ENCODE peak calls at places on chromosomes 4 and X, in nine cellular contexts. V is aorta; D is CD8-positive, alpha-beta T cell; G is right atrium auricular region; H is neural progenitor cell; M is HCT116; F is Karpas-422; B is CD8-positive, alpha-beta memory T cell; A is A549. Q is an unnamed sample. For H3K4me1, the result is how much of the 10 kb centered on the place peaks cover.

GRCh38 chr4:85019411-85019810 is 52.9 kb upstream of the WDFY3 start:
- DNase-seq in M (no peak), D (no peak), V (no peak), H (no peak), B (no peak), F (no peak), A (no peak), G (no peak), Q (no peak)

GRCh38 chr4:181643466-181643865 is 599.7 kb upstream of the TENM3 start:
- DNase-seq in F (no peak), M (no peak), V (no peak), A (no peak), D (no peak), G (no peak), B (no peak), H (no peak), Q (no peak)

GRCh38 chr4:182555997-182556418 is 312.8 kb downstream of the TENM3 start:
- DNase-seq in M (no peak), F (no peak), A (no peak), V (no peak), B (no peak), H (peak), D (no peak), G (no peak), Q (peak)

GRCh38 chrX:106263817-106264216 is 95.7 kb downstream of the PWWP3B start:
- DNase-seq in V (no peak), M (no peak), F (no peak), B (no peak), D (no peak), A (no peak), G (no peak), H (no peak), Q (no peak)

GRCh38 chrX:13857804-13858203 is 40.9 kb upstream of the GPM6B start:
- DNase-seq in D (no peak), G (no peak), B (no peak), A (no peak), F (no peak), M (no peak), V (no peak), H (no peak), Q (no peak)

GRCh38 chrX:152927858-152928760 is 30.2 kb downstream of the ZNF185 start:
- DNase-seq in V (peak), M (no peak), D (no peak), B (no peak), H (no peak), A (no peak), G (no peak), F (no peak), Q (no peak)

GRCh38 chr4:153113061-153113837 is 91.0 kb upstream of the TRIM2 start:
- DNase-seq in M (no peak), V (no peak), G (peak), H (no peak), F (no peak), A (no peak), D (no peak), B (no peak), Q (no peak)

GRCh38 chr4:183797445-183798248 is 107.5 kb upstream of the STOX2 start:
- DNase-seq in F (no peak), M (no peak), V (no peak), H (peak), G (no peak), B (no peak), A (peak), D (no peak), Q (peak)

GRCh38 chr4:140004580-140005314 is 149.2 kb downstream of the MAML3 start:
- DNase-seq in G (no peak), F (no peak), D (no peak), A (no peak), V (peak), M (no peak), H (peak), B (no peak), Q (no peak)

GRCh38 chr4:149344436-149344835 is 471.2 kb downstream of the IQCM start:
- DNase-seq in F (no peak), D (no peak), G (no peak), M (no peak), H (no peak), A (no peak), B (no peak), V (no peak), Q (no peak)

GRCh38 chr4:114807759-114808404 is 209.3 kb downstream of the UGT8 start:
- DNase-seq in G (no peak), V (no peak), M (peak), B (peak), D (no peak), F (peak), H (peak), A (peak), Q (peak)

GRCh38 chr4:128858875-128859696 is 49.6 kb downstream of the JADE1 start:
- DNase-seq in M (no peak), V (peak), G (no peak), H (no peak), A (peak), B (no peak), D (no peak), F (no peak), Q (no peak)

GRCh38 chrX:30489323-30489722 is 88.2 kb downstream of the TASL start:
- DNase-seq in A (peak), F (peak), B (no peak), G (no peak), M (peak), D (no peak), H (peak), V (no peak), Q (no peak)

GRCh38 chr4:121360496-121360895 is 20.3 kb downstream of the QRFPR start:
- DNase-seq in B (no peak), A (no peak), D (no peak), H (no peak), F (no peak), M (no peak), V (no peak), G (no peak), Q (no peak)

GRCh38 chr4:33060873-33061542 is 2340.8 kb downstream of the PCDH7 start:
- DNase-seq in D (no peak), H (peak), B (no peak), G (no peak), A (peak), M (peak), V (no peak), F (peak), Q (peak)

GRCh38 chr4:41161355-41161754 is 53.0 kb downstream of the APBB2 start:
- DNase-seq in M (no peak), F (no peak), D (no peak), B (no peak), G (no peak), A (no peak), V (no peak), H (no peak), Q (no peak)

GRCh38 chr4:16250665-16251365 is 24.5 kb upstream of the TAPT1 start:
- DNase-seq in F (no peak), A (peak), B (no peak), V (no peak), D (no peak), M (no peak), G (no peak), H (peak), Q (no peak)
- H3K4me1 ChIP-seq in F (under half), A (half or more), B (under half), V (under half), D (under half), M (under half), G (under half), H (under half), Q (under half)

DNA sequence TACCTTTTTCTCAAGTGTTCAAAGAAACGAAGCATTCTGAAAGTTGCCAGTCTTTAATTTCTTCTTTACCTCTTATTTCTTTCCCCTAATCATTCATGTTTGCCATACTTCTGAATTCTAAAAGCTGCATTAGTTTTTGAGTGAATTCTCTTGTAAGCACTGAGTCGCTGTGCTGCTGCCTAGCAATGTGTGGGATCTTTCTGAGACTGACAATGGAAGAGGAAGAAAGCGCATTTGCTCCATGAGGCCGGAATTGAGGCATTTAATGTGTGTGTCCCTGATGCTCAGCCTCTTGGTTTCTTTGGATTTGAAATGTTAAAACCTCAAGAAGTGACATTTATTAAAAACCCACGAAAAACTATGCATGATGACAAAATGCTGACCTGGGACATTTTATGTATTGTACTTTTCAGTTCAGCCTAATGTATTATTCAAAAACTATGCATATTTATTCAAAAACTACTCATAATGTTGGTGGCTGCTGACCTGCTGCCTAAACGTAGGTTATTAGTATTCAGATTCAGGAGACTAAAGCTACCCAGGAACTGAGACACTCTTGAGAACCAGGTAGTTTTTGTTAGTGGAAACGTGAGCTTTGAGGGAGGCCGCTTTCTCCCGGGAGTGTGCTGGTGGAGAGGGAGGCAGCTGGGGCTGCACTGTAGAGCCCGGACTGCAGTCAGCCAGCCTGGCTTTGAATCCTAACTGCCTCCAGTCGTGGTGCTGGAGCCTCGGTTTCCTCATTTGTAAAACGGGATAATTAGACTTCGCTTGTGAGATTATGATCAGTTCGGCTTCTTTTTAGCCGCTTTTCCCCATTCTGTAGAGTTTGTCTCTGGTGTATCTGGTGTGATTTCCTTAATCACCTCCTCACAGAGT is 11.3 kb downstream of the RGS12 start:
- DNase-seq in A (no peak), B (no peak), M (no peak), D (no peak), V (peak), G (no peak), F (no peak), H (no peak), Q (no peak)
- H3K4me1 ChIP-seq in A (under half), B (half or more), M (under half), D (half or more), V (under half), G (under half), F (under half), H (half or more), Q (under half)

GRCh38 chr4:156957558-156957957 is 14.0 kb downstream of the PDGFC start:
- DNase-seq in G (no peak), A (no peak), D (no peak), F (no peak), H (no peak), B (no peak), V (no peak), M (no peak), Q (no peak)

GRCh38 chr4:156958276-156959074 is 13.1 kb downstream of the PDGFC start:
- DNase-seq in M (no peak), V (no peak), D (no peak), F (no peak), A (no peak), G (no peak), B (no peak), H (no peak), Q (no peak)

GRCh38 chr4:156956947-156957346 is 14.7 kb downstream of the PDGFC start:
- DNase-seq in F (no peak), V (no peak), G (no peak), B (no peak), A (no peak), H (no peak), M (no peak), D (no peak), Q (no peak)

GRCh38 chr4:156954598-156954997 is 17.0 kb downstream of the PDGFC start:
- DNase-seq in A (no peak), B (no peak), D (no peak), M (no peak), G (peak), F (no peak), V (peak), H (no peak), Q (no peak)

DNA sequence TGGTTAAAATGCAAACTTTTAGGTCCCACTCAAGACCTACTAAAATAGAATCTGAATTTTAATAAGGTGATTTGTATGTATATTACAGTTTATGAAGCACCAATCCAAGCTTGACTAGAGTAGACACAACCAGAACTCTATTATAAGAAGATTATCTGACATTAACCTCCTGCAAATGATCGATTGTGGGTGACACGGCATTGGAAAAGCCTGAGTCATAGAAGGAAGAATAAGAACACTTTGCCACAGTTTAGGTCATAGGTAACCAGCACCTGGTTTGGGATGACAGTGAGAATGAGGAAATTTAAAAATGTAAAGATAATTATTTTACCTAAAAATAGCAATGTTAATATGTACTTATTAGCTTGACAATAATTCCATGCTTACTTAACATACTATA is 15.2 kb downstream of the PDGFC start:
- DNase-seq in M (no peak), H (no peak), G (no peak), D (no peak), B (no peak), F (no peak), V (no peak), A (no peak), Q (no peak)
- H3K4me1 ChIP-seq in M (under half), H (under half), G (under half), D (under half), B (under half), F (under half), V (under half), A (under half), Q (half or more)

DNA sequence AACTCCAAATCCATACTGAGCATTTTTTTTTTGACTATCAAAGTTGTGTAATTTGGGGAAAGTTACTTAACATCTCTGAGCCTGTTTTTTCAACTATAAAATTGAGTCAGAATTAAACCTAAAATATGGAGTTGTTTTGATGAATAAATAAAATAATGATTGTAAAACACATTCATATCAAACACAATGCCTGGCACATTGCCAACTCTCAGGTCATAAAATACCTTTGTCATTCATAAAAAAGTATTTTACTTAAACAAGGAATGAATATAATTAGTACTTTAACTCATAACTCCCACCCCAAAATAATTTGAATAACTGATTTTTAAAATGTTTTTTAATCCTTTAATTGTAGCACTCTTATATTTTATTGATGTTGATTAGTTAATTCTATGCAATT is 3.8 kb upstream of the GPR174 start:
- DNase-seq in B (no peak), A (no peak), M (no peak), V (no peak), D (no peak), G (no peak), H (no peak), F (no peak), Q (no peak)
- H3K4me1 ChIP-seq in B (under half), A (under half), M (under half), V (under half), D (under half), G (under half), H (under half), F (under half), Q (under half)

GRCh38 chr4:36056128-36056527 is 188.2 kb downstream of the ARAP2 start:
- DNase-seq in D (no peak), F (no peak), V (no peak), H (no peak), A (peak), G (no peak), M (no peak), B (no peak), Q (no peak)

GRCh38 chr4:36053931-36054330 is 190.4 kb downstream of the ARAP2 start:
- DNase-seq in M (no peak), B (no peak), H (no peak), D (no peak), A (no peak), F (no peak), G (no peak), V (no peak), Q (peak)

GRCh38 chr4:36051634-36052033 is 192.7 kb downstream of the ARAP2 start:
- DNase-seq in A (no peak), D (no peak), M (no peak), F (no peak), G (no peak), V (no peak), H (no peak), B (no peak), Q (no peak)

DNA sequence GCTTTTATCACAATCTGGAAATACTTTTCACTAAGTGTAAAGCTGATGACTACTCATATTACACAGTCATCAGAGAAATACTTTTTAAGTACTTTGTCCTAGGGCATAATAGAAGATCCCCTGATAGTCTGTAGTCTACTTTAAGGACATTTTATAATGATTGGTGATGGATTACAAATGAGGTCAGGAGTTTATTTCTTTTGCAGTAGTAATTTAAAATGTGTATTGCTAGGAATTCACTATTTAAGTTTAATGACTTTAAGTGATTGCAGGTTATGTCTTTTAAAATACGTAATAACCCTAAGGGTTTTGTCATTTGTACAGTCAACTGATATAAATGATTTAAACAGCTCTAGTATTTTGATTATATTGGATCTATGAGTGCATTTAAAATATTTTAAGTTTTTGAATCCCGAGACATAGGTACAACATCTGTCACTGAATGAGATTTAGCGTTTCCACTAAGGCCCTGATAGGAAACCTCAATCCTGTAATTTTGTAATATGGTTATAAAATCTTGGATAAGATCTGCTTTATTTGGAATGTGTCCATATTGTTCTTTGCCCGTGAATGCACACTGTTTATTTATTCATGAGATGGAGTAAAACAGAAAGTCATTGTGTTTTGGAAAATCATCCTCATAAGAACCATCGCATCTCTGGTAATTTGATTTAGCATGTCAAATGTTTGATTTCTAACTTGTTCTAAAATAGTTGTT is 189.4 kb downstream of the ARAP2 start:
- DNase-seq in G (no peak), F (no peak), B (no peak), M (no peak), H (no peak), D (no peak), V (no peak), A (no peak), Q (no peak)
- H3K4me1 ChIP-seq in G (under half), F (under half), B (under half), M (under half), H (under half), D (under half), V (under half), A (under half), Q (under half)

GRCh38 chr4:146472404-146472803 is 49.3 kb downstream of the SLC10A7 start:
- DNase-seq in G (no peak), D (no peak), V (no peak), A (no peak), M (no peak), B (no peak), H (peak), F (no peak), Q (peak)
- H3K4me1 ChIP-seq in G (under half), D (under half), V (under half), A (under half), M (under half), B (under half), H (under half), F (under half), Q (under half)

GRCh38 chrX:23344208-23344903 is 9.7 kb downstream of the PTCHD1 start:
- DNase-seq in B (no peak), A (no peak), D (no peak), V (no peak), M (no peak), G (no peak), F (no peak), H (no peak), Q (no peak)

GRCh38 chrX:23338334-23338733 is 3.7 kb downstream of the PTCHD1 start:
- DNase-seq in D (no peak), B (no peak), A (no peak), H (no peak), G (no peak), M (no peak), V (no peak), F (no peak), Q (no peak)

GRCh38 chrX:23344904-23345271 is 10.2 kb downstream of the PTCHD1 start:
- DNase-seq in H (no peak), A (no peak), V (no peak), M (no peak), F (no peak), B (no peak), G (no peak), D (no peak), Q (no peak)

GRCh38 chrX:23341452-23341851 is 6.8 kb downstream of the PTCHD1 start:
- DNase-seq in H (peak), M (no peak), D (no peak), F (no peak), V (no peak), G (no peak), A (no peak), B (no peak), Q (no peak)
- H3K4me1 ChIP-seq in H (under half), M (under half), D (under half), F (under half), V (under half), G (under half), A (under half), B (under half), Q (under half)

Q was measured in HAP-1.